ENCODE peak calls at places on chromosomes 7 and 10, in seven cellular contexts. D is K562, F is right cardiac atrium, T is RWPE2, J is left lung, R is heart left ventricle, G is aorta. X is an unnamed sample.

GRCh38 chr7:156603004-156603403 is 37.6 kb upstream of the RNF32 start:
- ATAC-seq in D (no peak), T (no peak), R (no peak), J (no peak), G (no peak), F (no peak), X (no peak)

GRCh38 chr10:1525354-1526162 is 211.8 kb downstream of the ADARB2 start:
- ATAC-seq in F (no peak), D (no peak), T (no peak), G (no peak), R (no peak), J (no peak), X (no peak)

GRCh38 chr7:127904706-127905056 is 126.6 kb downstream of the LRRC4 start:
- ATAC-seq in D (no peak), G (no peak), R (no peak), F (no peak), J (peak; percentile 90), T (no peak), X (peak; percentile 38)

GRCh38 chr10:132528064-132528800 is 9.4 kb upstream of the INPP5A start:
- ATAC-seq in F (peak; percentile 17), G (peak; percentile 26), T (no peak), R (no peak), D (no peak), J (no peak), X (no peak)

GRCh38 chr7:139249179-139249822 is 18.3 kb downstream of the UBN2 start:
- ATAC-seq in T (no peak), F (no peak), G (no peak), D (no peak), R (no peak), J (no peak), X (no peak)

GRCh38 chr10:3763852-3764625 is 21.0 kb downstream of the KLF6 start:
- ATAC-seq in D (peak; percentile 28), R (no peak), J (no peak), F (no peak), G (no peak), T (peak; percentile 68), X (peak; percentile 76)

GRCh38 chr7:118153551-118154177 is 30.3 kb upstream of the LSM8 start:
- ATAC-seq in D (peak; percentile 77), T (no peak), R (no peak), F (no peak), J (peak; percentile 62), G (no peak), X (peak; percentile 48)

GRCh38 chr7:80869821-80870751 is 48.8 kb downstream of the SEMA3C start:
- ATAC-seq in J (no peak), G (no peak), F (no peak), D (no peak), T (peak; percentile 56), R (no peak), X (no peak)

GRCh38 chr7:36583318-36583717 is 141.0 kb downstream of the AOAH start:
- ATAC-seq in D (no peak), G (no peak), J (no peak), T (peak; percentile 71), R (no peak), F (no peak), X (no peak)

GRCh38 chr10:69065406-69066361 is 22.2 kb upstream of the SRGN start:
- ATAC-seq in F (no peak), G (peak; percentile 38), J (peak; percentile 30), R (no peak), D (no peak), T (no peak), X (no peak)

GRCh38 chr10:16913266-16913665 is 96.0 kb upstream of the RSU1 start:
- ATAC-seq in G (no peak), R (no peak), J (no peak), D (no peak), T (no peak), F (no peak), X (no peak)

GRCh38 chr7:40093631-40094350 is 40.6 kb downstream of the MPLKIP start:
- ATAC-seq in J (no peak), R (no peak), G (no peak), F (no peak), T (no peak), D (no peak), X (no peak)

GRCh38 chr10:12531305-12531738 is 182.0 kb downstream of the CAMK1D start:
- ATAC-seq in G (no peak), F (peak; percentile 71), J (no peak), T (no peak), D (no peak), R (peak; percentile 54), X (no peak)

GRCh38 chr7:319267-319661 is 29.3 kb downstream of the FOXL3 start:
- ATAC-seq in R (no peak), G (no peak), T (no peak), D (no peak), J (peak; percentile 2), F (no peak), X (no peak)

GRCh38 chr10:101351017-101351416 is 2.9 kb upstream of the BTRC start:
- ATAC-seq in F (no peak), R (no peak), T (no peak), J (no peak), D (no peak), G (no peak), X (no peak)

GRCh38 chr10:75074711-75075445 is 36.6 kb upstream of the SAMD8 start:
- ATAC-seq in T (no peak), D (no peak), J (no peak), G (no peak), F (no peak), R (no peak), X (no peak)

GRCh38 chr7:100963874-100964273 is 5.5 kb upstream of the MUC12 start:
- ATAC-seq in T (no peak), F (no peak), G (no peak), R (no peak), D (no peak), J (no peak), X (no peak)

GRCh38 chr7:144437370-144438191 is 34.1 kb upstream of the NOBOX start:
- ATAC-seq in J (peak; percentile 77), R (no peak), D (peak; percentile 82), T (peak; percentile 89), G (no peak), F (no peak), X (peak; percentile 93)

X was measured in esophagus mucosa.